ENCODE peak calls at places on chromosomes 2 and 18, in six cellular contexts. One of them, this sample, is unnamed.

GRCh38 chr18:48615566-48616401 is 77.0 kb downstream of the CTIF start:
- DNase-seq in EL: no peak
- DNase-seq in stimulated activated CD4-positive, alpha-beta T cell treated with anti-CD3 and anti-CD28 coated beads, Interleukin-12 subunit alpha, Interleukin-12 subunit beta, amount 100 ng/mL, for 4 hours: no peak
- DNase-seq in HTR-8/SVneo: no peak
- DNase-seq in Panc1: no peak
- DNase-seq in cerebellum: no peak
- DNase-seq in this sample: peak

GRCh38 chr18:59159986-59160385 is 20.3 kb downstream of the SEC11C start:
- DNase-seq in EL: no peak
- DNase-seq in stimulated activated CD4-positive, alpha-beta T cell treated with anti-CD3 and anti-CD28 coated beads, Interleukin-12 subunit alpha, Interleukin-12 subunit beta, amount 100 ng/mL, for 4 hours: no peak
- DNase-seq in HTR-8/SVneo: no peak
- DNase-seq in cerebellum: no peak
- DNase-seq in Panc1: no peak
- DNase-seq in this sample: no peak

GRCh38 chr2:47653036-47653435 is 129.9 kb upstream of the MSH6 start:
- DNase-seq in EL: no peak
- DNase-seq in Panc1: no peak
- DNase-seq in cerebellum: no peak
- DNase-seq in HTR-8/SVneo: no peak
- DNase-seq in stimulated activated CD4-positive, alpha-beta T cell treated with anti-CD3 and anti-CD28 coated beads, Interleukin-12 subunit alpha, Interleukin-12 subunit beta, amount 100 ng/mL, for 4 hours: no peak
- DNase-seq in this sample: no peak

GRCh38 chr2:199818001-199818400 is 33.0 kb downstream of the FTCDNL1 start:
- DNase-seq in stimulated activated CD4-positive, alpha-beta T cell treated with anti-CD3 and anti-CD28 coated beads, Interleukin-12 subunit alpha, Interleukin-12 subunit beta, amount 100 ng/mL, for 4 hours: no peak
- DNase-seq in EL: no peak
- DNase-seq in Panc1: no peak
- DNase-seq in cerebellum: no peak
- DNase-seq in HTR-8/SVneo: no peak
- DNase-seq in this sample: no peak

GRCh38 chr2:127463155-127463991 is 45.1 kb downstream of the PROC start:
- DNase-seq in Panc1: no peak
- DNase-seq in EL: no peak
- DNase-seq in cerebellum: no peak
- DNase-seq in HTR-8/SVneo: no peak
- DNase-seq in stimulated activated CD4-positive, alpha-beta T cell treated with anti-CD3 and anti-CD28 coated beads, Interleukin-12 subunit alpha, Interleukin-12 subunit beta, amount 100 ng/mL, for 4 hours: no peak
- DNase-seq in this sample: peak

GRCh38 chr2:210180494-210180893 is 9.3 kb upstream of the KANSL1L start:
- DNase-seq in EL: no peak
- DNase-seq in HTR-8/SVneo: no peak
- DNase-seq in cerebellum: no peak
- DNase-seq in stimulated activated CD4-positive, alpha-beta T cell treated with anti-CD3 and anti-CD28 coated beads, Interleukin-12 subunit alpha, Interleukin-12 subunit beta, amount 100 ng/mL, for 4 hours: no peak
- DNase-seq in Panc1: no peak
- DNase-seq in this sample: no peak

GRCh38 chr2:26757873-26758789 is 6.0 kb upstream of the SLC35F6 start:
- DNase-seq in EL: peak
- DNase-seq in Panc1: peak
- DNase-seq in stimulated activated CD4-positive, alpha-beta T cell treated with anti-CD3 and anti-CD28 coated beads, Interleukin-12 subunit alpha, Interleukin-12 subunit beta, amount 100 ng/mL, for 4 hours: no peak
- DNase-seq in HTR-8/SVneo: peak
- DNase-seq in cerebellum: no peak
- DNase-seq in this sample: no peak

GRCh38 chr2:63488118-63488713 is 100.1 kb downstream of the WDPCP start:
- DNase-seq in cerebellum: peak
- DNase-seq in HTR-8/SVneo: peak
- DNase-seq in stimulated activated CD4-positive, alpha-beta T cell treated with anti-CD3 and anti-CD28 coated beads, Interleukin-12 subunit alpha, Interleukin-12 subunit beta, amount 100 ng/mL, for 4 hours: peak
- DNase-seq in Panc1: no peak
- DNase-seq in EL: peak
- DNase-seq in this sample: no peak

GRCh38 chr2:8457620-8458255 is 224.1 kb upstream of the ID2 start:
- DNase-seq in EL: no peak
- DNase-seq in stimulated activated CD4-positive, alpha-beta T cell treated with anti-CD3 and anti-CD28 coated beads, Interleukin-12 subunit alpha, Interleukin-12 subunit beta, amount 100 ng/mL, for 4 hours: no peak
- DNase-seq in HTR-8/SVneo: no peak
- DNase-seq in cerebellum: no peak
- DNase-seq in Panc1: no peak
- DNase-seq in this sample: no peak

GRCh38 chr2:129347486-129348217 is 631.8 kb upstream of the RAB6C start:
- DNase-seq in EL: no peak
- DNase-seq in cerebellum: no peak
- DNase-seq in Panc1: no peak
- DNase-seq in HTR-8/SVneo: no peak
- DNase-seq in stimulated activated CD4-positive, alpha-beta T cell treated with anti-CD3 and anti-CD28 coated beads, Interleukin-12 subunit alpha, Interleukin-12 subunit beta, amount 100 ng/mL, for 4 hours: no peak
- DNase-seq in this sample: no peak

GRCh38 chr18:3345452-3345851 is 83.5 kb downstream of the MYL12B start:
- DNase-seq in HTR-8/SVneo: no peak
- DNase-seq in EL: no peak
- DNase-seq in cerebellum: no peak
- DNase-seq in Panc1: no peak
- DNase-seq in stimulated activated CD4-positive, alpha-beta T cell treated with anti-CD3 and anti-CD28 coated beads, Interleukin-12 subunit alpha, Interleukin-12 subunit beta, amount 100 ng/mL, for 4 hours: no peak
- DNase-seq in this sample: no peak

GRCh38 chr18:63890226-63890949 is 2.9 kb downstream of the SERPINB2 start:
- DNase-seq in HTR-8/SVneo: no peak
- DNase-seq in EL: no peak
- DNase-seq in cerebellum: no peak
- DNase-seq in stimulated activated CD4-positive, alpha-beta T cell treated with anti-CD3 and anti-CD28 coated beads, Interleukin-12 subunit alpha, Interleukin-12 subunit beta, amount 100 ng/mL, for 4 hours: no peak
- DNase-seq in Panc1: no peak
- DNase-seq in this sample: no peak

GRCh38 chr18:71114550-71115210 is 825.8 kb downstream of the SOCS6 start:
- DNase-seq in EL: no peak
- DNase-seq in stimulated activated CD4-positive, alpha-beta T cell treated with anti-CD3 and anti-CD28 coated beads, Interleukin-12 subunit alpha, Interleukin-12 subunit beta, amount 100 ng/mL, for 4 hours: no peak
- DNase-seq in cerebellum: no peak
- DNase-seq in HTR-8/SVneo: no peak
- DNase-seq in Panc1: no peak
- DNase-seq in this sample: no peak

GRCh38 chr2:6510547-6510946 is 355.2 kb downstream of the CMPK2 start:
- DNase-seq in cerebellum: no peak
- DNase-seq in EL: no peak
- DNase-seq in stimulated activated CD4-positive, alpha-beta T cell treated with anti-CD3 and anti-CD28 coated beads, Interleukin-12 subunit alpha, Interleukin-12 subunit beta, amount 100 ng/mL, for 4 hours: no peak
- DNase-seq in Panc1: no peak
- DNase-seq in HTR-8/SVneo: no peak
- DNase-seq in this sample: no peak

GRCh38 chr18:7065736-7066135 is 51.9 kb downstream of the LAMA1 start:
- DNase-seq in HTR-8/SVneo: no peak
- DNase-seq in cerebellum: no peak
- DNase-seq in Panc1: no peak
- DNase-seq in stimulated activated CD4-positive, alpha-beta T cell treated with anti-CD3 and anti-CD28 coated beads, Interleukin-12 subunit alpha, Interleukin-12 subunit beta, amount 100 ng/mL, for 4 hours: no peak
- DNase-seq in EL: no peak
- DNase-seq in this sample: no peak

GRCh38 chr2:21772624-21773023 is 648.9 kb downstream of the TDRD15 start:
- DNase-seq in Panc1: no peak
- DNase-seq in cerebellum: no peak
- DNase-seq in EL: peak
- DNase-seq in stimulated activated CD4-positive, alpha-beta T cell treated with anti-CD3 and anti-CD28 coated beads, Interleukin-12 subunit alpha, Interleukin-12 subunit beta, amount 100 ng/mL, for 4 hours: no peak
- DNase-seq in HTR-8/SVneo: peak
- DNase-seq in this sample: no peak

GRCh38 chr2:69022548-69022947 is 9.6 kb downstream of the ANTXR1 start:
- DNase-seq in EL: no peak
- DNase-seq in HTR-8/SVneo: no peak
- DNase-seq in cerebellum: no peak
- DNase-seq in Panc1: no peak
- DNase-seq in stimulated activated CD4-positive, alpha-beta T cell treated with anti-CD3 and anti-CD28 coated beads, Interleukin-12 subunit alpha, Interleukin-12 subunit beta, amount 100 ng/mL, for 4 hours: no peak
- DNase-seq in this sample: no peak

GRCh38 chr2:136423516-136423996 is 305.6 kb upstream of the CXCR4 start:
- DNase-seq in EL: peak
- DNase-seq in stimulated activated CD4-positive, alpha-beta T cell treated with anti-CD3 and anti-CD28 coated beads, Interleukin-12 subunit alpha, Interleukin-12 subunit beta, amount 100 ng/mL, for 4 hours: peak
- DNase-seq in HTR-8/SVneo: peak
- DNase-seq in Panc1: peak
- DNase-seq in cerebellum: peak
- DNase-seq in this sample: peak

GRCh38 chr2:179842498-179843153 is 18.8 kb downstream of the ZNF385B start:
- DNase-seq in Panc1: no peak
- DNase-seq in stimulated activated CD4-positive, alpha-beta T cell treated with anti-CD3 and anti-CD28 coated beads, Interleukin-12 subunit alpha, Interleukin-12 subunit beta, amount 100 ng/mL, for 4 hours: no peak
- DNase-seq in cerebellum: no peak
- DNase-seq in EL: peak
- DNase-seq in HTR-8/SVneo: peak
- DNase-seq in this sample: no peak

GRCh38 chr2:75108937-75109482 is 90.3 kb downstream of the TACR1 start:
- DNase-seq in cerebellum: no peak
- DNase-seq in HTR-8/SVneo: no peak
- DNase-seq in stimulated activated CD4-positive, alpha-beta T cell treated with anti-CD3 and anti-CD28 coated beads, Interleukin-12 subunit alpha, Interleukin-12 subunit beta, amount 100 ng/mL, for 4 hours: no peak
- DNase-seq in EL: no peak
- DNase-seq in Panc1: no peak
- DNase-seq in this sample: no peak

GRCh38 chr18:903703-904102 is 968 bp upstream of the ADCYAP1 start:
- DNase-seq in stimulated activated CD4-positive, alpha-beta T cell treated with anti-CD3 and anti-CD28 coated beads, Interleukin-12 subunit alpha, Interleukin-12 subunit beta, amount 100 ng/mL, for 4 hours: peak
- DNase-seq in cerebellum: no peak
- DNase-seq in Panc1: no peak
- DNase-seq in EL: peak
- DNase-seq in HTR-8/SVneo: peak
- DNase-seq in this sample: peak

GRCh38 chr2:105177546-105178254 is 63.8 kb upstream of the GPR45 start:
- DNase-seq in Panc1: no peak
- DNase-seq in HTR-8/SVneo: no peak
- DNase-seq in cerebellum: no peak
- DNase-seq in stimulated activated CD4-positive, alpha-beta T cell treated with anti-CD3 and anti-CD28 coated beads, Interleukin-12 subunit alpha, Interleukin-12 subunit beta, amount 100 ng/mL, for 4 hours: no peak
- DNase-seq in EL: no peak
- DNase-seq in this sample: no peak

GRCh38 chr2:179768765-179769164 is 92.6 kb downstream of the ZNF385B start:
- DNase-seq in Panc1: no peak
- DNase-seq in HTR-8/SVneo: no peak
- DNase-seq in EL: no peak
- DNase-seq in stimulated activated CD4-positive, alpha-beta T cell treated with anti-CD3 and anti-CD28 coated beads, Interleukin-12 subunit alpha, Interleukin-12 subunit beta, amount 100 ng/mL, for 4 hours: no peak
- DNase-seq in cerebellum: peak
- DNase-seq in this sample: no peak

GRCh38 chr18:23069481-23069880 is 65.8 kb upstream of the CABLES1 start:
- DNase-seq in cerebellum: no peak
- DNase-seq in EL: no peak
- DNase-seq in Panc1: no peak
- DNase-seq in stimulated activated CD4-positive, alpha-beta T cell treated with anti-CD3 and anti-CD28 coated beads, Interleukin-12 subunit alpha, Interleukin-12 subunit beta, amount 100 ng/mL, for 4 hours: no peak
- DNase-seq in HTR-8/SVneo: no peak
- DNase-seq in this sample: no peak

GRCh38 chr2:121189011-121189410 is 96.0 kb downstream of the TFCP2L1 start:
- DNase-seq in cerebellum: no peak
- DNase-seq in stimulated activated CD4-positive, alpha-beta T cell treated with anti-CD3 and anti-CD28 coated beads, Interleukin-12 subunit alpha, Interleukin-12 subunit beta, amount 100 ng/mL, for 4 hours: no peak
- DNase-seq in Panc1: no peak
- DNase-seq in HTR-8/SVneo: no peak
- DNase-seq in EL: no peak
- DNase-seq in this sample: no peak

GRCh38 chr2:37985333-37985732 is 60.2 kb downstream of the RMDN2 start:
- DNase-seq in stimulated activated CD4-positive, alpha-beta T cell treated with anti-CD3 and anti-CD28 coated beads, Interleukin-12 subunit alpha, Interleukin-12 subunit beta, amount 100 ng/mL, for 4 hours: no peak
- DNase-seq in HTR-8/SVneo: no peak
- DNase-seq in cerebellum: no peak
- DNase-seq in Panc1: no peak
- DNase-seq in EL: peak
- DNase-seq in this sample: no peak

GRCh38 chr18:71529708-71530303 is 1014.3 kb downstream of the CBLN2 start:
- DNase-seq in HTR-8/SVneo: no peak
- DNase-seq in stimulated activated CD4-positive, alpha-beta T cell treated with anti-CD3 and anti-CD28 coated beads, Interleukin-12 subunit alpha, Interleukin-12 subunit beta, amount 100 ng/mL, for 4 hours: no peak
- DNase-seq in cerebellum: no peak
- DNase-seq in EL: no peak
- DNase-seq in Panc1: no peak
- DNase-seq in this sample: no peak

GRCh38 chr2:190911813-190912212 is 31.2 kb downstream of the GLS start:
- DNase-seq in EL: peak
- DNase-seq in cerebellum: no peak
- DNase-seq in HTR-8/SVneo: no peak
- DNase-seq in stimulated activated CD4-positive, alpha-beta T cell treated with anti-CD3 and anti-CD28 coated beads, Interleukin-12 subunit alpha, Interleukin-12 subunit beta, amount 100 ng/mL, for 4 hours: no peak
- DNase-seq in Panc1: no peak
- DNase-seq in this sample: no peak

This sample was measured in kidney.